ENCODE peak calls at places on chromosomes 1 and 21, in four cellular contexts. M is AML-193, U is fibroblast of lung, W is G401. C is an unnamed sample.

GRCh38 chr1:29508458-29509107 is 272.3 kb downstream of the PTPRU start:
- DNase-seq in M (no peak), W (no peak), U (no peak), C (peak)

GRCh38 chr1:21289700-21290545 is at the start of gene ECE1:
- DNase-seq in M (no peak), U (no peak), W (no peak), C (no peak)

GRCh38 chr1:227257964-227258363 is 60.3 kb downstream of the CDC42BPA start:
- DNase-seq in U (no peak), W (no peak), M (no peak), C (no peak)

GRCh38 chr1:236951672-236952071 is 52.6 kb downstream of the MT1HL1 start:
- DNase-seq in U (no peak), W (peak), M (no peak), C (no peak)

GRCh38 chr21:46457801-46458314 is 833 bp upstream of the DIP2A start:
- DNase-seq in W (peak), M (peak), U (peak), C (no peak)

GRCh38 chr1:6130036-6130435 is 50.1 kb downstream of the CHD5 start:
- DNase-seq in M (no peak), W (no peak), U (no peak), C (no peak)

GRCh38 chr1:100100202-100100601 is 32.5 kb downstream of the SASS6 start:
- DNase-seq in U (peak), W (no peak), M (no peak), C (no peak)

GRCh38 chr1:234602334-234603220 is 7.4 kb downstream of the IRF2BP2 start:
- DNase-seq in W (peak), M (peak), U (peak), C (no peak)

GRCh38 chr1:16719571-16720402 is 20.5 kb upstream of the RNU1-4 start:
- DNase-seq in W (no peak), U (no peak), M (no peak), C (peak)

GRCh38 chr21:35019631-35020032 is 29.5 kb downstream of the RUNX1 start:
- DNase-seq in U (no peak), M (no peak), W (no peak), C (peak)

GRCh38 chr1:17304155-17304826 is 3.7 kb upstream of the PADI4 start:
- DNase-seq in W (no peak), U (peak), M (peak), C (no peak)

GRCh38 chr1:50218344-50218743 is 109.6 kb downstream of the ELAVL4 start:
- DNase-seq in M (no peak), U (no peak), W (no peak), C (no peak)

GRCh38 chr21:15992171-15992570 is 262.4 kb downstream of the USP25 start:
- DNase-seq in U (peak), M (no peak), W (no peak), C (no peak)

GRCh38 chr1:165525708-165526107 is 18.1 kb upstream of the LRRC52 start:
- DNase-seq in U (no peak), W (no peak), M (no peak), C (no peak)

GRCh38 chr1:234975122-234975940 is 153.3 kb downstream of the TOMM20 start:
- DNase-seq in M (peak), W (no peak), U (peak), C (no peak)

GRCh38 chr1:208185801-208186201 is 58.4 kb downstream of the PLXNA2 start:
- DNase-seq in W (no peak), M (no peak), U (no peak), C (no peak)

GRCh38 chr1:188903241-188903640 is 1574.4 kb downstream of the BRINP3 start:
- DNase-seq in U (no peak), W (no peak), M (no peak), C (no peak)

GRCh38 chr1:2786329-2787162 is 14.9 kb downstream of the TTC34 start:
- DNase-seq in W (no peak), M (peak), U (no peak), C (no peak)

GRCh38 chr1:196608401-196609113 is at the start of gene KCNT2:
- DNase-seq in U (peak), W (peak), M (no peak), C (no peak)

GRCh38 chr1:68276448-68276847 is 44.1 kb upstream of the WLS start:
- DNase-seq in U (no peak), M (no peak), W (no peak), C (no peak)

GRCh38 chr1:1332774-1333480 is 1.8 kb downstream of the TAS1R3 start:
- DNase-seq in W (no peak), U (no peak), M (no peak), C (no peak)

GRCh38 chr21:27703806-27704205 is 736.9 kb upstream of the ADAMTS5 start:
- DNase-seq in M (no peak), W (no peak), U (no peak), C (no peak)

GRCh38 chr1:116167625-116168276 is 56.6 kb downstream of the MAB21L3 start:
- DNase-seq in U (peak), W (no peak), M (no peak), C (peak)

GRCh38 chr1:238252033-238252802 is 361.5 kb upstream of the ZP4 start:
- DNase-seq in W (peak), U (peak), M (peak), C (no peak)

GRCh38 chr21:37032877-37033471 is 26.5 kb downstream of the RIPPLY3 start:
- DNase-seq in U (peak), W (no peak), M (no peak), C (no peak)

GRCh38 chr1:229121845-229122436 is 149.0 kb upstream of the RAB4A start:
- DNase-seq in M (no peak), W (no peak), U (no peak), C (no peak)

GRCh38 chr21:33229099-33229775 is 501 bp upstream of the IFNAR2 start:
- DNase-seq in W (no peak), U (no peak), M (no peak), C (no peak)

GRCh38 chr1:4171480-4172450 is 271.7 kb upstream of the C1orf174 start:
- DNase-seq in U (no peak), M (no peak), W (peak), C (no peak)

GRCh38 chr1:25727819-25728286 is 72.1 kb upstream of the SELENON start:
- DNase-seq in U (peak), M (no peak), W (peak), C (no peak)

GRCh38 chr1:1873186-1873585 is 17.7 kb downstream of the GNB1 start:
- DNase-seq in M (no peak), W (peak), U (no peak), C (no peak)

GRCh38 chr1:94106716-94107115 is 14.2 kb downstream of the ABCA4 start:
- DNase-seq in U (no peak), W (no peak), M (no peak), C (no peak)

GRCh38 chr1:1426961-1427934 is 6.2 kb upstream of the ANKRD65 start:
- DNase-seq in U (no peak), M (no peak), W (no peak), C (peak)

GRCh38 chr1:28411656-28412055 is 42.1 kb downstream of the PHACTR4 start:
- DNase-seq in W (no peak), M (no peak), U (no peak), C (no peak)

GRCh38 chr1:160859166-160859565 is 3.5 kb downstream of the CD244 start:
- DNase-seq in M (peak), U (no peak), W (no peak), C (peak)

GRCh38 chr1:8431028-8431427 is 113.1 kb downstream of the SLC45A1 start:
- DNase-seq in W (no peak), M (no peak), U (no peak), C (no peak)

GRCh38 chr1:37486680-37487618 is 12.6 kb downstream of the ZC3H12A start:
- DNase-seq in U (peak), M (peak), W (peak), C (no peak)

GRCh38 chr1:42913426-42914091 is 45.1 kb downstream of the SLC2A1 start:
- DNase-seq in W (peak), M (peak), U (peak), C (no peak)

GRCh38 chr1:83058327-83058726 is 940.6 kb downstream of the TTLL7 start:
- DNase-seq in W (no peak), M (no peak), U (no peak), C (no peak)

GRCh38 chr21:43921979-43922945 is 57.2 kb downstream of the AGPAT3 start:
- DNase-seq in U (no peak), M (no peak), W (no peak), C (no peak)

C was measured in vagina.